ENCODE peak calls at places on chromosomes 13 and 19, in five cellular contexts. One of them, this sample, is unnamed.

GRCh38 chr19:17889609-17890214 is 18.0 kb downstream of the SLC5A5 start:
- DNase-seq in mucosa of descending colon: no peak
- DNase-seq in choroid plexus epithelial cell: peak; percentile 61
- DNase-seq in astrocyte of the spinal cord: peak; percentile 59
- DNase-seq in PC-3: peak; percentile 67
- DNase-seq in this sample: peak; percentile 52

GRCh38 chr13:40187324-40187795 is 479.1 kb downstream of the FOXO1 start:
- DNase-seq in mucosa of descending colon: peak; percentile 52
- DNase-seq in choroid plexus epithelial cell: no peak
- DNase-seq in astrocyte of the spinal cord: no peak
- DNase-seq in PC-3: no peak
- DNase-seq in this sample: no peak

GRCh38 chr19:43446746-43447489 is 18.5 kb downstream of the LYPD3 start:
- DNase-seq in mucosa of descending colon: peak; percentile 76
- DNase-seq in choroid plexus epithelial cell: peak; percentile 83
- DNase-seq in astrocyte of the spinal cord: peak; percentile 69
- DNase-seq in PC-3: peak; percentile 75
- DNase-seq in this sample: peak; percentile 70

GRCh38 chr19:58001895-58002369 is 688 bp downstream of the ZNF606 start:
- DNase-seq in mucosa of descending colon: no peak
- DNase-seq in choroid plexus epithelial cell: peak; percentile 36
- DNase-seq in astrocyte of the spinal cord: peak; percentile 17
- DNase-seq in PC-3: no peak
- DNase-seq in this sample: no peak

GRCh38 chr19:16657384-16657783 is 2.6 kb downstream of the SMIM7 start:
- DNase-seq in mucosa of descending colon: no peak
- DNase-seq in choroid plexus epithelial cell: no peak
- DNase-seq in astrocyte of the spinal cord: no peak
- DNase-seq in PC-3: no peak
- DNase-seq in this sample: no peak

GRCh38 chr13:36297259-36297599 is 385 bp downstream of the CCDC169 start:
- DNase-seq in mucosa of descending colon: no peak
- DNase-seq in choroid plexus epithelial cell: peak; percentile 33
- DNase-seq in astrocyte of the spinal cord: peak; percentile 48
- DNase-seq in PC-3: peak; percentile 15
- DNase-seq in this sample: peak; percentile 59

GRCh38 chr13:43289458-43290255 is 266.3 kb downstream of the DNAJC15 start:
- DNase-seq in mucosa of descending colon: no peak
- DNase-seq in choroid plexus epithelial cell: peak; percentile 16
- DNase-seq in astrocyte of the spinal cord: no peak
- DNase-seq in PC-3: no peak
- DNase-seq in this sample: no peak

GRCh38 chr19:1274081-1274851 is 1.1 kb upstream of the FAM174C start:
- DNase-seq in mucosa of descending colon: no peak
- DNase-seq in choroid plexus epithelial cell: no peak
- DNase-seq in astrocyte of the spinal cord: no peak
- DNase-seq in PC-3: no peak
- DNase-seq in this sample: no peak

GRCh38 chr13:38103851-38104250 is 234.3 kb upstream of the TRPC4 start:
- DNase-seq in mucosa of descending colon: no peak
- DNase-seq in choroid plexus epithelial cell: no peak
- DNase-seq in astrocyte of the spinal cord: no peak
- DNase-seq in PC-3: no peak
- DNase-seq in this sample: no peak

GRCh38 chr13:46526763-46527162 is 26.2 kb upstream of the LRCH1 start:
- DNase-seq in mucosa of descending colon: no peak
- DNase-seq in choroid plexus epithelial cell: no peak
- DNase-seq in astrocyte of the spinal cord: no peak
- DNase-seq in PC-3: no peak
- DNase-seq in this sample: no peak

GRCh38 chr13:46992383-46992952 is 95.6 kb upstream of the HTR2A start:
- DNase-seq in mucosa of descending colon: no peak
- DNase-seq in choroid plexus epithelial cell: peak; percentile 52
- DNase-seq in astrocyte of the spinal cord: no peak
- DNase-seq in PC-3: peak; percentile 41
- DNase-seq in this sample: peak; percentile 42

GRCh38 chr19:50178859-50179537 is 15.9 kb upstream of the IZUMO2 start:
- DNase-seq in mucosa of descending colon: no peak
- DNase-seq in choroid plexus epithelial cell: no peak
- DNase-seq in astrocyte of the spinal cord: no peak
- DNase-seq in PC-3: peak; percentile 27
- DNase-seq in this sample: no peak

GRCh38 chr13:45398862-45399261 is 19.3 kb downstream of the SLC25A30 start:
- DNase-seq in mucosa of descending colon: no peak
- DNase-seq in choroid plexus epithelial cell: no peak
- DNase-seq in astrocyte of the spinal cord: no peak
- DNase-seq in PC-3: no peak
- DNase-seq in this sample: no peak

GRCh38 chr13:110409581-110409992 is 102.5 kb downstream of the COL4A2 start:
- DNase-seq in mucosa of descending colon: no peak
- DNase-seq in choroid plexus epithelial cell: peak; percentile 80
- DNase-seq in astrocyte of the spinal cord: peak; percentile 94
- DNase-seq in PC-3: peak; percentile 74
- DNase-seq in this sample: no peak

GRCh38 chr19:44072543-44073401 is 813 bp downstream of the ZNF284 start:
- DNase-seq in mucosa of descending colon: no peak
- DNase-seq in choroid plexus epithelial cell: peak; percentile 9
- DNase-seq in astrocyte of the spinal cord: no peak
- DNase-seq in PC-3: peak; percentile 1
- DNase-seq in this sample: peak; percentile 7

GRCh38 chr13:67048084-67048792 is 181.9 kb downstream of the PCDH9 start:
- DNase-seq in mucosa of descending colon: no peak
- DNase-seq in choroid plexus epithelial cell: peak; percentile 94
- DNase-seq in astrocyte of the spinal cord: peak; percentile 93
- DNase-seq in PC-3: no peak
- DNase-seq in this sample: no peak

GRCh38 chr19:38073806-38074685 is 150.0 kb downstream of the DPF1 start:
- DNase-seq in mucosa of descending colon: no peak
- DNase-seq in choroid plexus epithelial cell: peak; percentile 21
- DNase-seq in astrocyte of the spinal cord: no peak
- DNase-seq in PC-3: no peak
- DNase-seq in this sample: peak; percentile 16

DNA sequence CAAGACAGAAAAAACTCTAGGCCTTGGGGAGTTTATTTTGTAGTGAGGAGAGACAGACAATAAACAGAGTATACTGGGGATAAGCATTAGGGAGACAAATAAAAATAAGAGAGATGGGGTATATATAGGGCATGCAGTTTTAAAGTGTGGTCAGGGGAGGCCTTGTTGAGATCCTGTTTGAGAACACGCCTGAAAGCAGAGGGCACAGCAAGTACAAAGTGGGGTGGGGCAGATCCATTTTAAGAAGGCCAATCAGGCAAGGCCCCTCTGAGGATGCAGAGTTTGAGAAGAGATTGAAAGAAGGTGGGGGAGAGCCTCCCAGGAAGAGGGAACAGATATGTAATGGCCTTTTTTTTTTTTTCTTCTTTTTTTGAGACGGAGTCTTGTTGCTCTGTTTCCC is 2.1 kb downstream of the PPP2R1A start:
- DNase-seq in mucosa of descending colon: no peak
- DNase-seq in choroid plexus epithelial cell: no peak
- DNase-seq in astrocyte of the spinal cord: no peak
- DNase-seq in PC-3: no peak
- DNase-seq in this sample: no peak
- H3K4me3 ChIP-seq in mucosa of descending colon: no peak overlapping the region
- H3K4me3 ChIP-seq in choroid plexus epithelial cell: no peak overlapping the region
- H3K4me3 ChIP-seq in astrocyte of the spinal cord: no peak overlapping the region
- H3K4me3 ChIP-seq in PC-3: peak overlapping the region; percentile 86
- H3K4me3 ChIP-seq in this sample: peak overlapping the region; percentile 86

DNA sequence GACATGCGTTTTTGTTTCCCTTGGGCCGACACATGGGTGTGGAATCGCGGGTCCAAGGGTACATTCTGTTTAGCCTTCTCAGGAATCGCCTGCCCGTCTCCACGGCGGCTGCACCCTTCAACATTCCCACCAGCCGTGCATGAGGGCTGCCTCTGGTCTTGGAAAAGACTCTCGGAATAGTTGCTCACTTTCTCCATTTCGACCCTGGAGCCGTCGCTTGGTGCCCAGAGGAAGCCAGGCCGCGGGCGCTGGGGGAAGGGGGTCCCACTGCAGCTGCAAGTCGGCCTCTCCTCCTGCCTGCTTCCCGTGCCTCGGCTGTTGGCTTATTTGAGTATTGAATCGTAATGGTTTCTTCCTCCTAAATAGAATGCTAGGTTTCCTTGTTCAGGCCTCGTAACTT is 51.5 kb downstream of the KDM4B start:
- DNase-seq in mucosa of descending colon: no peak
- DNase-seq in choroid plexus epithelial cell: no peak
- DNase-seq in astrocyte of the spinal cord: no peak
- DNase-seq in PC-3: no peak
- DNase-seq in this sample: no peak
- H3K4me3 ChIP-seq in mucosa of descending colon: no peak overlapping the region
- H3K4me3 ChIP-seq in choroid plexus epithelial cell: no peak overlapping the region
- H3K4me3 ChIP-seq in astrocyte of the spinal cord: no peak overlapping the region
- H3K4me3 ChIP-seq in PC-3: no peak overlapping the region
- H3K4me3 ChIP-seq in this sample: no peak overlapping the region

DNA sequence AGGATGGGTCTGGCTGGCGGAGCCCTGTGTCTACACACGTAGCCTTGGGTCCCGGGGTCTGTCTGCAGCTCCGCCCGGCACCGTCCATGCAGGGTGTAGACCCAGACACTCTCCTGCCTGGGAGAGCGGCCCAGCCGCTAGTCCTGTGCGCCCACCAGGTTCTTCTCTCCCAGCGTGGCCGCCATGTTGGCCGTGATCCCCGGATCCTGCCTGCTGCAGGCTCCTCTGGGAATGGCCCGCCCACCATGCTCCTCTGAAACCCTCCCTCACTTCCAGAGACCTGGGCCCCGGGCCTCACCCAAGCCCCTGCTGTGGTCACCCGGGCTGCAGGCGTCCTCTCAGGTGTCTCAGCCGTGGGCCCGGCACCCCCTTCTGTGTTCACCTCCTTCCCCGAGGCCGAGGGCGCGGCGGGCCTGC is 57.7 kb upstream of the MCF2L start:
- DNase-seq in mucosa of descending colon: no peak
- DNase-seq in choroid plexus epithelial cell: no peak
- DNase-seq in astrocyte of the spinal cord: no peak
- DNase-seq in PC-3: no peak
- DNase-seq in this sample: no peak
- H3K4me3 ChIP-seq in mucosa of descending colon: no peak overlapping the region
- H3K4me3 ChIP-seq in choroid plexus epithelial cell: no peak overlapping the region
- H3K4me3 ChIP-seq in astrocyte of the spinal cord: no peak overlapping the region
- H3K4me3 ChIP-seq in PC-3: no peak overlapping the region
- H3K4me3 ChIP-seq in this sample: no peak overlapping the region

GRCh38 chr19:55544014-55544413 is 1.3 kb downstream of the SBK3 start:
- DNase-seq in mucosa of descending colon: no peak
- DNase-seq in choroid plexus epithelial cell: no peak
- DNase-seq in astrocyte of the spinal cord: no peak
- DNase-seq in PC-3: no peak
- DNase-seq in this sample: no peak

GRCh38 chr19:55545913-55546495 is 661 bp upstream of the SBK3 start:
- DNase-seq in mucosa of descending colon: no peak
- DNase-seq in choroid plexus epithelial cell: no peak
- DNase-seq in astrocyte of the spinal cord: no peak
- DNase-seq in PC-3: no peak
- DNase-seq in this sample: no peak

GRCh38 chr19:55546822-55547614 is 1.7 kb upstream of the SBK3 start:
- DNase-seq in mucosa of descending colon: no peak
- DNase-seq in choroid plexus epithelial cell: peak; percentile 87
- DNase-seq in astrocyte of the spinal cord: peak; percentile 68
- DNase-seq in PC-3: peak; percentile 92
- DNase-seq in this sample: no peak

GRCh38 chr19:55544776-55545439 is 435 bp downstream of the SBK3 start:
- DNase-seq in mucosa of descending colon: peak; percentile 36
- DNase-seq in choroid plexus epithelial cell: no peak
- DNase-seq in astrocyte of the spinal cord: no peak
- DNase-seq in PC-3: peak; percentile 23
- DNase-seq in this sample: no peak

GRCh38 chr19:55545443-55545842 is at the start of gene SBK3:
- DNase-seq in mucosa of descending colon: no peak
- DNase-seq in choroid plexus epithelial cell: no peak
- DNase-seq in astrocyte of the spinal cord: no peak
- DNase-seq in PC-3: no peak
- DNase-seq in this sample: no peak
- H3K4me3 ChIP-seq in mucosa of descending colon: no peak within 1 kb of the TSS
- H3K4me3 ChIP-seq in choroid plexus epithelial cell: no peak within 1 kb of the TSS
- H3K4me3 ChIP-seq in astrocyte of the spinal cord: no peak within 1 kb of the TSS
- H3K4me3 ChIP-seq in PC-3: no peak within 1 kb of the TSS
- H3K4me3 ChIP-seq in this sample: no peak within 1 kb of the TSS

DNA sequence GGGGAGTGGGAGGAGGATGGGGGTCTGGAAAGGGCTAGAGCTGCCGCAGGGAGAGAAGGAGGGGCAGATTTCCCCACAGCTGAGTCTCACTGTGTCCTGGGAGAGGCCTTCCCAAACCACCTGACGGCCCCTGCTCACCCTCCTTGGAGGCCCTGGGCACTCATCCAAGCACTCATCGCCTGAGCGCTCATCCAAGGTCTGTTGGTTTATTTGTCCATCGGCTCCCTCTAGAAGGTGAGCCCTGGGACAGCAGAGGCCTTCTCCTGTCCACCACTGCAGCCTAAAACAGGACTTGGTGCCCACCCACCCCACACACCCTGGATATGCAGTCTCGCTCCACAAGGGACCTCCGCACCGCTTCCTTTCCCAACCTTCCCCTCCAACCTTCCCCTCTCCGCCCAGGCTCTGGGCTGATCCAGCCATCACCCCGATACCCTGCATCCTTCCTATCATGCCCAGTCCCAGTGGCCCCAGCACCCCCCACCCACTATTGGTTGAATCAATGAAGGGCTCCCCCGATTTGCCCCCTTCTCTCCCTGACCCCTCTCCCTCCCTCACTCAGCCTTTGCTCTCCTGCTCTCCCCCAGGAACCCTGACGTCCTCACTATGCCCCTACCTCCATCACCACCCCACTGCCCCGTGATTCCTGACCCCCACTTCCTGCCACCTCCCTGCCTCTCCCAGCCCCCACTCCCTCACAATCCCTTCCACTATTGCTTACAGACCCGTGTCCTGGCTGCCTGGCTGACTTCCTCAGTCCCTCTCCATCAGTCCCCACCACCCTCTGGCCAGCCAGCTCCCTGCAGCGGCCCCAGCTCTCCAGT is 1.6 kb downstream of the UBXN6 start:
- DNase-seq in mucosa of descending colon: no peak
- DNase-seq in choroid plexus epithelial cell: peak; percentile 86
- DNase-seq in astrocyte of the spinal cord: peak; percentile 66
- DNase-seq in PC-3: peak; percentile 41
- DNase-seq in this sample: peak; percentile 59
- H3K4me3 ChIP-seq in mucosa of descending colon: no peak overlapping the region
- H3K4me3 ChIP-seq in choroid plexus epithelial cell: peak overlapping the region; percentile 77
- H3K4me3 ChIP-seq in astrocyte of the spinal cord: peak overlapping the region; percentile 85
- H3K4me3 ChIP-seq in PC-3: peak overlapping the region; percentile 81
- H3K4me3 ChIP-seq in this sample: peak overlapping the region; percentile 69

DNA sequence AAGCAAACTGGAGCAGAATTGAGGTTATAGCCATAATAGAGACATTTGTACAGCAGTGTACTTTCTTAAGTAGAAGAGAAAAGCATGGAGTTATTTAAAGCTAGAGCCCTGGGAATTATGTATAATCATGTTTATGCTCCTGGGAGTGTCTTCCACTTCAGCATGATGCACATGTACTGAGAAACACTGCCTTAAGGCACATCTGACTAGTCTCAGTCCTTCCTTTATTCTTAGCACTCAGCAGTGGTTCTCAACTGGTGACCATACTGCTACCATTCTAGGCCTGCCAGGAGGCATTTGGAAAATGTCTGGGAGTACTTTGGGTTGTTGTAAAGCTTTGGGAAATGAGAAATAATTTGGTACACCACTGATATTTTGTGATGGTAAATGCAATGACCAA is 45.8 kb downstream of the VWA8 start:
- DNase-seq in mucosa of descending colon: no peak
- DNase-seq in choroid plexus epithelial cell: no peak
- DNase-seq in astrocyte of the spinal cord: no peak
- DNase-seq in PC-3: no peak
- DNase-seq in this sample: no peak
- H3K4me3 ChIP-seq in mucosa of descending colon: no peak overlapping the region
- H3K4me3 ChIP-seq in choroid plexus epithelial cell: no peak overlapping the region
- H3K4me3 ChIP-seq in astrocyte of the spinal cord: no peak overlapping the region
- H3K4me3 ChIP-seq in PC-3: no peak overlapping the region
- H3K4me3 ChIP-seq in this sample: no peak overlapping the region

This sample was measured in NB4.